ENCODE peak calls at places on chromosome 20, in four cellular contexts. W, G, X and U are unnamed samples.

GRCh38 chr20:10758446-10758845 is 84.6 kb upstream of the JAG1 start:
- DNase-seq in W (no peak), G (no peak), X (no peak), U (no peak)

GRCh38 chr20:59157961-59158541 is 5.6 kb upstream of the ZNF831 start:
- DNase-seq in X (no peak), G (no peak), W (no peak), U (no peak)

GRCh38 chr20:38548356-38549083 is 32.5 kb upstream of the ADIG start:
- DNase-seq in G (no peak), W (no peak), X (no peak), U (no peak)

GRCh38 chr20:63503524-63503923 is 4.6 kb upstream of the EEF1A2 start:
- DNase-seq in G (no peak), X (no peak), W (no peak), U (no peak)

GRCh38 chr20:43914697-43915208 is at the start of gene TOX2:
- DNase-seq in W (peak; percentile 12), X (peak; percentile 28), G (peak; percentile 25), U (no peak)

GRCh38 chr20:37349517-37350491 is 3.9 kb downstream of the SRC start:
- DNase-seq in W (no peak), X (no peak), G (no peak), U (no peak)

GRCh38 chr20:44360221-44360620 is 4.7 kb downstream of the HNF4A start:
- DNase-seq in X (no peak), W (no peak), G (no peak), U (no peak)

GRCh38 chr20:35561671-35562070 is 19.8 kb downstream of the ERGIC3 start:
- DNase-seq in G (no peak), X (no peak), W (no peak), U (peak; percentile 57)

GRCh38 chr20:57465943-57466342 is 59.0 kb downstream of the CTCFL start:
- DNase-seq in G (no peak), X (no peak), W (no peak), U (no peak)

GRCh38 chr20:12591949-12592470 is 416.8 kb upstream of the SPTLC3 start:
- DNase-seq in W (no peak), G (no peak), X (no peak), U (no peak)

GRCh38 chr20:62907377-62908317 is 18.7 kb downstream of the DIDO1 start:
- DNase-seq in G (no peak), X (peak; percentile 35), W (no peak), U (no peak)

GRCh38 chr20:63484651-63485403 is 12.4 kb upstream of the KCNQ2 start:
- DNase-seq in W (no peak), X (no peak), G (no peak), U (no peak)

GRCh38 chr20:9214676-9215075 is 145.8 kb downstream of the PLCB4 start:
- DNase-seq in G (no peak), W (no peak), X (no peak), U (no peak)

GRCh38 chr20:64140421-64140820 is 23.8 kb upstream of the MYT1 start:
- DNase-seq in G (no peak), W (no peak), X (no peak), U (peak; percentile 33)

GRCh38 chr20:3616250-3616649 is 46.9 kb downstream of the GFRA4 start:
- DNase-seq in G (no peak), W (peak; percentile 9), X (no peak), U (no peak)

GRCh38 chr20:25015986-25016385 is 23.4 kb upstream of the APMAP start:
- DNase-seq in G (no peak), X (no peak), W (no peak), U (no peak)

GRCh38 chr20:2767768-2768631 is 32.4 kb downstream of the CPXM1 start:
- DNase-seq in W (no peak), G (no peak), X (no peak), U (no peak)

GRCh38 chr20:50213531-50214106 is 23.0 kb downstream of the CEBPB start:
- DNase-seq in X (no peak), G (no peak), W (no peak), U (no peak)

GRCh38 chr20:57043669-57044268 is 222.7 kb downstream of the BMP7 start:
- DNase-seq in X (no peak), G (no peak), W (no peak), U (no peak)